ENCODE peak calls at places on chromosomes 4 and X, in four cellular contexts. Q is stomach, G is H54, J is ovary. Z is an unnamed sample.

GRCh38 chr4:107213410-107213809 is 177.3 kb upstream of the DKK2 start:
- DNase-seq in Q (no peak), G (no peak), J (no peak), Z (no peak)

GRCh38 chr4:41505161-41505653 is 32.8 kb upstream of the LIMCH1 start:
- DNase-seq in Q (no peak), G (peak), J (no peak), Z (no peak)

GRCh38 chrX:1661048-1661921 is 46.4 kb downstream of the ASMT start:
- DNase-seq in Q (peak), G (no peak), J (no peak), Z (peak)

GRCh38 chrX:16882188-16882587 is 12.0 kb upstream of the RBBP7 start:
- DNase-seq in Q (peak), G (no peak), J (peak), Z (peak)

GRCh38 chrX:368811-369562 is 17.7 kb downstream of the PPP2R3B start:
- DNase-seq in Q (no peak), G (peak), J (no peak), Z (no peak)

GRCh38 chrX:115284877-115285276 is 4.6 kb upstream of the LUZP4 start:
- DNase-seq in Q (no peak), G (no peak), J (no peak), Z (no peak)

GRCh38 chrX:109880629-109881028 is 122.3 kb upstream of the TMEM164 start:
- DNase-seq in Q (no peak), G (no peak), J (no peak), Z (no peak)

GRCh38 chr4:149279790-149280189 is 535.9 kb downstream of the IQCM start:
- DNase-seq in Q (no peak), G (no peak), J (no peak), Z (no peak)

GRCh38 chr4:106454581-106454980 is 86.0 kb upstream of the GIMD1 start:
- DNase-seq in Q (no peak), G (no peak), J (no peak), Z (no peak)

GRCh38 chrX:80285131-80285773 is 135.0 kb upstream of the TENT5D start:
- DNase-seq in Q (no peak), G (no peak), J (no peak), Z (peak)

GRCh38 chr4:146291313-146291712 is 77.0 kb downstream of the REELD1 start:
- DNase-seq in Q (no peak), G (no peak), J (no peak), Z (no peak)

GRCh38 chrX:48834383-48834709 is 1.1 kb downstream of the PCSK1N start:
- DNase-seq in Q (no peak), G (no peak), J (no peak), Z (no peak)

GRCh38 chr4:41881931-41882621 is 53.2 kb upstream of the TMEM33 start:
- DNase-seq in Q (no peak), G (no peak), J (no peak), Z (no peak)

GRCh38 chr4:6105311-6105911 is 87.2 kb upstream of the C4orf50 start:
- DNase-seq in Q (peak), G (no peak), J (no peak), Z (no peak)

GRCh38 chr4:140136509-140136908 is 17.5 kb downstream of the MAML3 start:
- DNase-seq in Q (no peak), G (peak), J (no peak), Z (no peak)

GRCh38 chrX:580020-580419 is 50.6 kb upstream of the SHOX start:
- DNase-seq in Q (no peak), G (no peak), J (no peak), Z (no peak)

GRCh38 chr4:6198768-6199343 is 1.5 kb downstream of the JAKMIP1 start:
- DNase-seq in Q (no peak), G (no peak), J (peak), Z (no peak)

GRCh38 chrX:1925053-1925481 is 310.2 kb downstream of the ASMT start:
- DNase-seq in Q (no peak), G (no peak), J (no peak), Z (no peak)

GRCh38 chr4:164239433-164239832 is 514.5 kb upstream of the SMIM31 start:
- DNase-seq in Q (no peak), G (no peak), J (no peak), Z (no peak)

GRCh38 chr4:76219299-76220055 is 5.9 kb upstream of the SCARB2 start:
- DNase-seq in Q (no peak), G (no peak), J (no peak), Z (no peak)

GRCh38 chrX:45767021-45767491 is 566.4 kb upstream of the DIPK2B start:
- DNase-seq in Q (no peak), G (no peak), J (no peak), Z (no peak)
- TF ChIP-seq POLR2A in Q (no peak), G (no peak), J (no peak), Z (no peak)

GRCh38 chrX:41332988-41333743 is 796 bp upstream of the DDX3X start:
- DNase-seq in Q (peak), G (no peak), J (peak), Z (peak)
- TF ChIP-seq POLR2A in Q (peak), G (peak), J (peak), Z (peak)

GRCh38 chrX:41922125-41922521 is 1.2 kb downstream of the CASK start:
- DNase-seq in Q (no peak), G (no peak), J (peak), Z (peak)

GRCh38 chrX:41923925-41924693 is 755 bp upstream of the CASK start:
- DNase-seq in Q (peak), G (no peak), J (no peak), Z (peak)

GRCh38 chrX:41922694-41923171 is 621 bp downstream of the CASK start:
- DNase-seq in Q (no peak), G (no peak), J (peak), Z (peak)

GRCh38 chrX:41921492-41922124 is 1.7 kb downstream of the CASK start:
- DNase-seq in Q (no peak), G (no peak), J (no peak), Z (peak)

GRCh38 chrX:41923257-41923924 is at the start of gene CASK:
- DNase-seq in Q (peak), G (peak), J (peak), Z (peak)
- TF ChIP-seq POLR2A in Q (no peak), G (peak), J (peak), Z (peak)

DNA sequence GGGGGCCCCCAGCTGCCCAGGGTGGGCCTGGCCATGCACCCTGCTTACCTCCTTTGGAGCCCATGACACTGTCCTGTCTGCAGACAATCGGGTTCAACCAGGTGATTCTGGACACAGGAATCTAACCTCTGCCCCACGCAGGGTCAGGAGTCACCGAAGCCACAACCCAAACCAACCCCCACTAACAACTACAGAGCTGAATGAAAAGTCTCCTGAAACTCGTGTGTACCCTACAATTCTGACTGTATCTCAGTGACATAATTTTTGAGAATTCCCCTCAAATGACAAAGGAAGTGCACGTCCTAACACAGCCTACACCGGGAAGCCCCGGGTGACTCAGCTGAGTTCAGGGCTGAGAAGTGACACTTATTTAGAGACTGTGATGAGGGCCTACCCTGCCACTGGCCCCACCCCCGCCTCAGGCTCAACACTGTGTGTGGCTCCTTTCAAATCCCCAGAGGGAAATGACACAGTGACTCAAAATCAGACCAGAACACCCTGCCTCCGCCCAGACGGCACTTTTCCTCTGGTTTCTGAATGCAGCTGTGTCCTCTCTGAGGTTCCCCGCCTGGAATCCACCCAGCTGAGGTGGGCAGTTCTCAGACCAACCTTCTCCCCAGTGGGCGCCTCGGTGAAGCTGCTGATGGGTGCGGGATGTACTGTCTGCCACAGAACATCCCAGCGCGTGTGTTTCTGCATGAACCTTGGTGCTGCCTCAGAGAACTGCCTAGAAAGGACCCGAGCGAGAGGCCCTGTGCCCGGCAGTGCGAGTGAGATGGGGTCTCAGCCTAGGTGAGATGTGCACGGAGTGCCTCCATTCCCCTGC is 9.9 kb downstream of the TNIP2 start:
- DNase-seq in Q (peak), G (peak), J (no peak), Z (no peak)
- TF ChIP-seq POLR2A in Q (no peak), G (no peak), J (no peak), Z (no peak)

Z was measured in prostate gland.